ENCODE peak calls at places on chromosomes 16 and 17, in seven cellular contexts. F is HCT116, H is H9, Q is body of pancreas, Z is cardiac muscle cell, N is colonic mucosa, D is endodermal cell. I is an unnamed sample.

GRCh38 chr17:1643293-1643998 is 2.1 kb downstream of the SCARF1 start:
- DNase-seq in N (peak; percentile 83), H (peak; percentile 96), F (peak; percentile 62), D (peak; percentile 98), Z (peak; percentile 23), Q (peak; percentile 96), I (peak; percentile 55)

GRCh38 chr17:58527949-58528348 is 13.5 kb upstream of the MTMR4 start:
- DNase-seq in Q (no peak), D (peak; percentile 74), F (no peak), Z (peak; percentile 80), N (no peak), H (no peak), I (peak; percentile 70)

GRCh38 chr16:30551781-30552180 is 6.4 kb downstream of the ZNF764 start:
- DNase-seq in Z (no peak), H (no peak), D (no peak), F (no peak), N (no peak), Q (no peak), I (no peak)

GRCh38 chr16:78072275-78072674 is 27.2 kb upstream of the WWOX start:
- DNase-seq in Q (no peak), Z (no peak), H (peak; percentile 65), N (no peak), F (no peak), D (peak; percentile 76), I (no peak)

GRCh38 chr17:73196500-73196899 is 3.6 kb downstream of the COG1 start:
- DNase-seq in H (peak; percentile 85), D (peak; percentile 92), F (no peak), Z (peak; percentile 56), Q (peak; percentile 78), N (peak; percentile 77), I (peak; percentile 40)

GRCh38 chr17:38598536-38598935 is 7.2 kb downstream of the SRCIN1 start:
- DNase-seq in D (peak; percentile 99), Q (peak; percentile 84), Z (peak; percentile 87), F (peak; percentile 87), N (peak; percentile 75), H (peak; percentile 99), I (peak; percentile 48)

GRCh38 chr17:807146-808002 is 25.2 kb downstream of the MRM3 start:
- DNase-seq in H (no peak), Q (no peak), N (no peak), Z (no peak), F (no peak), D (no peak), I (no peak)

GRCh38 chr16:2015117-2015946 is 4.3 kb upstream of the NPW start:
- DNase-seq in Q (no peak), H (no peak), N (peak; percentile 80), F (peak; percentile 68), Z (peak; percentile 11), D (no peak), I (no peak)

GRCh38 chr16:46728804-46729203 is 19.3 kb downstream of the MYLK3 start:
- DNase-seq in F (no peak), Z (no peak), H (no peak), N (no peak), Q (no peak), D (no peak), I (no peak)

GRCh38 chr17:37797206-37797605 is 52.3 kb upstream of the HNF1B start:
- DNase-seq in F (no peak), D (peak; percentile 59), Z (peak; percentile 40), H (no peak), Q (no peak), N (no peak), I (no peak)

GRCh38 chr17:3683054-3683511 is 12.9 kb downstream of the P2RX5 start:
- DNase-seq in Q (peak; percentile 37), N (no peak), D (peak; percentile 92), Z (peak; percentile 39), H (peak; percentile 84), F (peak; percentile 53), I (no peak)

GRCh38 chr16:10976663-10977062 is 32.3 kb downstream of the CLEC16A start:
- DNase-seq in H (no peak), Z (no peak), N (no peak), F (no peak), Q (no peak), D (no peak), I (no peak)

GRCh38 chr17:68972119-68972704 is 17.0 kb upstream of the ABCA8 start:
- DNase-seq in F (peak; percentile 15), H (no peak), N (no peak), D (no peak), Q (no peak), Z (peak; percentile 58), I (no peak)

GRCh38 chr16:66254106-66254505 is 112.4 kb upstream of the CDH5 start:
- DNase-seq in F (no peak), Q (no peak), H (no peak), N (no peak), D (no peak), Z (no peak), I (no peak)

GRCh38 chr16:50520451-50521245 is 27.5 kb upstream of the NKD1 start:
- DNase-seq in D (peak; percentile 32), H (peak; percentile 14), Q (no peak), Z (no peak), F (no peak), N (no peak), I (peak; percentile 9)

GRCh38 chr16:73011926-73012325 is 36.0 kb downstream of the ZFHX3 start:
- DNase-seq in Q (no peak), H (peak; percentile 49), N (no peak), Z (no peak), D (peak; percentile 78), F (no peak), I (peak; percentile 41)

GRCh38 chr17:29112780-29113295 is 67.4 kb downstream of the MYO18A start:
- DNase-seq in Q (peak; percentile 45), N (no peak), H (no peak), D (no peak), Z (peak; percentile 81), F (no peak), I (no peak)

GRCh38 chr16:2813661-2814288 is 3.3 kb upstream of the PRSS21 start:
- DNase-seq in H (no peak), F (no peak), Q (no peak), N (no peak), D (peak; percentile 35), Z (no peak), I (no peak)

GRCh38 chr17:3474212-3474611 is 1.6 kb upstream of the ASPA start:
- DNase-seq in Q (no peak), N (no peak), H (no peak), D (no peak), Z (peak; percentile 22), F (no peak), I (no peak)

GRCh38 chr17:64938925-64939474 is 19.7 kb upstream of the LRRC37A3 start:
- DNase-seq in Z (peak; percentile 56), H (peak; percentile 88), F (no peak), D (peak; percentile 93), Q (peak; percentile 51), N (peak; percentile 51), I (peak; percentile 79)

GRCh38 chr16:31145398-31145990 is 4.4 kb downstream of the PRSS36 start:
- DNase-seq in H (no peak), N (no peak), Q (no peak), Z (no peak), F (no peak), D (peak; percentile 46), I (no peak)

DNA sequence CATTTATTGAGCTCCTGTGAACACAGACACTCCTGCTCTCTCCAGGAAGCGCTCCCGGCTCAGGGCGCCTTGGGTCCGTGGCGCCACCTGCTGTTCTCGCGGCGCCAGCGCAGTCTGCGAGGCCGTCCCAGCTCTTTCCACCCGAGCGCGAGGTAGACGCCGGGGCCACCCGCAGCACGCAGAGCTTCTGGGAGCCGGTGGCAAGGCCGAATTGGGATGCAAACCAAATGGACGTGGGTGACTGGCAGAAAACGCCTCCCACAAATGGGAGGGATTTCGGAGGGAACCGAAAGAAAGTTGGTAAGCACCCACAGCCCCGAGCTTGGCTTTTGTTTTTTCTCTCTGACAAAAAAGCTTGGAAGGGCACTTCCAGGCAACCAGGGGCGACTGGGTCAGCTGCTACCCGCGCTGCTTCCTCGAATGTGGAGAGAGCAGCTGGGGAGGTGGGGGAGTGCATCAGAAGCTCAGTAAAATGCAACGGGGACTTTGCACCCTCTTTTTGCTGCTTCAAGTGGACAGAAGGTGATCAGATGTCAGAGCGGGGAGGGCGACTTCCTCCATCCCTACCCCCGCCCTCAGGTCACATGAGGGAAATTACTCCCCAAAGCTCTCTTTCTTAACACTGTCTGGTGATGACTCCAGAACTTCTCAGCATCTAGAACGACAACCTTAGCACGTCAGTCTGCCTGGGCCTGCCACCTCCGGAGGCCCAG is 13.5 kb upstream of the N4BP1 start:
- DNase-seq in Q (peak; percentile 86), F (peak; percentile 46), D (peak; percentile 94), H (peak; percentile 87), N (peak; percentile 85), Z (peak; percentile 94), I (peak; percentile 92)
- H3K27ac ChIP-seq in Q (no peak overlapping the region), F (peak overlapping the region; percentile 36), D (no peak overlapping the region), H (no peak overlapping the region), N (peak overlapping the region; percentile 35), Z (no peak overlapping the region), I (peak overlapping the region; percentile 89)

GRCh38 chr16:79651363-79651762 is 50.8 kb upstream of the MAF start:
- DNase-seq in H (no peak), D (no peak), Q (no peak), Z (peak; percentile 82), N (peak; percentile 52), F (no peak), I (peak; percentile 35)
- TF ChIP-seq CTCF in H (no peak), D (no peak), Q (no peak), Z (no peak), N (no peak), F (no peak), I (no peak)

DNA sequence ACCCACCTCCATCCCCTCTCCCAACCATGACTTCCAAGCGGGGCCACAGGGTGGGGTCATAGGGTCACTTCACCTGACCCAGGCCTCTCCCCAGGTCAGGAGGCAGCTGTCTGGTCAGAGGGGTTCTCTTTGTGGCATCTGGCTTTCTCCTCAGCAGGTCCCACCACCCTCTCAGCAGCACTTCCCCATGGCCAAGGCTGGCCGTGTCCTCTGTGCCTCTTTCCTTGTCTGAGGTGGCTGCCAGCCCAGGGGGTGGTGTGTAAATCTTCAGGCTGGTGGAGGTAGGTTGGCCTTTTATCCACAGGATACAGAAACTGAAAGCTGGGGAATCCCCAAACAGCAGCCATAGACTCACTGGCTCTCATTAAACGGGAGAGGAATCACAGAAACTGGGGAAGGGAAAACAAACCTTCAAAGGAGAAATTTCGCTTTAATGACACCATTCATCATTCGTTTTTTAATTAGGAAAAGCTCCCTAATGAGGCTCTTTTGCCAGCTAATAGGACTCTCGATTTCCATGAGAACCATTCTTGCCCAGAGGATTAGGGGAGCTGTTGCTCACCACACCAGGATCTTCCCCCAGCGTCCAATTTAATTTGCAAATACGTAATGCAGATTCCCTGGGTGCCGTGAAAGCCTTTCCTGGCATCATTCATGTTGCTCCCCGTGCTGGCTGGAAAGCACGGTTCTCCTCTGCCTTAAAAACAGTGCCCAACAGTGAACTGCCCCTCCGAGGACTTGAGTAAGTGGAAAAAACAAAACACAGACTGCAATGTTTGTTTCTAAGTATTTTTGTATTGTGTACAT is 18.0 kb downstream of the C17orf75 start:
- DNase-seq in Q (peak; percentile 59), Z (no peak), N (peak; percentile 23), F (no peak), H (no peak), D (peak; percentile 61), I (peak; percentile 70)
- H3K4me1 ChIP-seq in Q (no peaks in the 10 kb centered on the region), Z (no peaks in the 10 kb centered on the region), N (no peaks in the 10 kb centered on the region), F (no peaks in the 10 kb centered on the region), H (no peaks in the 10 kb centered on the region), D (no peaks in the 10 kb centered on the region), I (peaks cover 11% of the 10 kb centered on the region)

DNA sequence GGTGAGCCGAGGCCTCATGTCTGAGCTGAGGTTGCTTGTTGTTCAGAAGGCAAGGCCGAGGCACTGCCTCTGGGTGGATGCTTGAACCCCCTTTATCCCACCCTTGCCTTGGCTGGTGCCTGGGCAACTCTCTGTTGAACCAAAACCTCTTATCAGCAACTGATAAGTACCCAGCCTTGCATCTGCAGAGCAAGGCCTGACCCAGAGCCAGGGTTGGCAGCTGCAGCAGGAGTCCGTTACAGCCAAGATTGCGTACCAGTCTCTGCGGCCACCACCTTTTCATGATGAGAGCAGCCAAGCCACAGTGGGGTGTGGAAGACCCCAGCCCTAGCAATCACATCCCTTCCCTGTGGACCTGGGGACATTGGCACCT is 118.3 kb downstream of the RAB11FIP4 start:
- DNase-seq in H (no peak), D (no peak), F (no peak), Q (peak; percentile 60), Z (no peak), N (no peak), I (no peak)
- H3K27ac ChIP-seq in H (no peak overlapping the region), D (no peak overlapping the region), F (no peak overlapping the region), Q (no peak overlapping the region), Z (no peak overlapping the region), N (peak overlapping the region; percentile 63), I (no peak overlapping the region)